ENCODE peak calls at places on chromosomes 7 and 10, in eight cellular contexts. D is Peyer's patch, R is adrenal gland, T is heart right ventricle, Y is fibroblast of lung, L is GM06990, W is tibial artery, Z is body of pancreas. V is an unnamed sample. For H3K36me3, the result is how much of the 10 kb centered on the place peaks cover.

GRCh38 chr7:130920122-130920521 is 186.1 kb upstream of the KLF14 start:
- DNase-seq in D (no peak), R (no peak), T (no peak), Y (no peak), L (no peak), W (no peak), Z (no peak), V (no peak)

GRCh38 chr10:124510536-124511158 is 49.0 kb downstream of the LHPP start:
- DNase-seq in D (no peak), R (no peak), T (no peak), Y (no peak), L (no peak), W (no peak), Z (no peak), V (no peak)

GRCh38 chr10:48776528-48776927 is 91.9 kb downstream of the WDFY4 start:
- DNase-seq in D (no peak), R (no peak), T (no peak), Y (no peak), L (no peak), W (no peak), Z (no peak), V (no peak)

GRCh38 chr10:94397549-94398370 is 4.6 kb upstream of the TBC1D12 start:
- DNase-seq in D (no peak), R (no peak), T (no peak), Y (peak), L (no peak), W (no peak), Z (no peak), V (no peak)

GRCh38 chr7:11327633-11328032 is 354.0 kb downstream of the PHF14 start:
- DNase-seq in D (no peak), R (no peak), T (no peak), Y (peak), L (no peak), W (no peak), Z (no peak), V (no peak)

GRCh38 chr7:116354546-116355422 is 144.4 kb downstream of the TES start:
- DNase-seq in D (peak), R (peak), T (peak), Y (peak), L (no peak), W (peak), Z (peak), V (no peak)

GRCh38 chr7:40715053-40715430 is 580.2 kb downstream of the SUGCT start:
- DNase-seq in D (no peak), R (no peak), T (no peak), Y (peak), L (no peak), W (no peak), Z (no peak), V (no peak)

GRCh38 chr10:22624289-22624738 is 90.1 kb downstream of the PIP4K2A start:
- DNase-seq in D (no peak), R (no peak), T (no peak), Y (peak), L (no peak), W (no peak), Z (no peak), V (no peak)

GRCh38 chr10:70258216-70258615 is 25.0 kb upstream of the PPA1 start:
- DNase-seq in D (no peak), R (no peak), T (no peak), Y (no peak), L (no peak), W (no peak), Z (no peak), V (no peak)

GRCh38 chr10:110067960-110068770 is 60.4 kb downstream of the ADD3 start:
- DNase-seq in D (no peak), R (peak), T (no peak), Y (peak), L (peak), W (no peak), Z (no peak), V (no peak)

GRCh38 chr7:23205861-23206510 is 24.1 kb downstream of the NUP42 start:
- DNase-seq in D (no peak), R (no peak), T (peak), Y (peak), L (no peak), W (no peak), Z (no peak), V (no peak)

GRCh38 chr7:157828190-157828589 is 491.4 kb downstream of the DNAJB6 start:
- DNase-seq in D (no peak), R (no peak), T (no peak), Y (no peak), L (no peak), W (no peak), Z (no peak), V (no peak)

GRCh38 chr10:103722632-103723031 is 132.7 kb downstream of the SH3PXD2A start:
- DNase-seq in D (no peak), R (no peak), T (no peak), Y (no peak), L (no peak), W (no peak), Z (no peak), V (no peak)

GRCh38 chr7:47893238-47893637 is 55.0 kb downstream of the PKD1L1 start:
- DNase-seq in D (no peak), R (no peak), T (no peak), Y (no peak), L (no peak), W (no peak), Z (no peak), V (no peak)

GRCh38 chr7:73896454-73896853 is 35.5 kb downstream of the TMEM270 start:
- DNase-seq in D (no peak), R (no peak), T (no peak), Y (peak), L (no peak), W (no peak), Z (no peak), V (no peak)

GRCh38 chr7:4849390-4849789 is 12.4 kb downstream of the PAPOLB start:
- DNase-seq in D (no peak), R (peak), T (no peak), Y (peak), L (no peak), W (no peak), Z (no peak), V (no peak)

GRCh38 chr7:157515342-157516041 is 178.7 kb downstream of the DNAJB6 start:
- DNase-seq in D (peak), R (no peak), T (no peak), Y (no peak), L (no peak), W (peak), Z (no peak), V (no peak)

GRCh38 chr10:85580585-85580984 is 786.0 kb downstream of the GRID1 start:
- DNase-seq in D (no peak), R (no peak), T (no peak), Y (no peak), L (no peak), W (no peak), Z (no peak), V (no peak)

GRCh38 chr10:123720536-123720935 is 54.4 kb downstream of the GPR26 start:
- DNase-seq in D (no peak), R (no peak), T (no peak), Y (no peak), L (no peak), W (no peak), Z (no peak), V (no peak)

GRCh38 chr10:79299397-79300370 is 47.6 kb upstream of the PPIF start:
- DNase-seq in D (no peak), R (peak), T (no peak), Y (peak), L (no peak), W (peak), Z (no peak), V (no peak)

GRCh38 chr7:93245525-93246432 is 13.6 kb downstream of the VPS50 start:
- DNase-seq in D (no peak), R (no peak), T (no peak), Y (peak), L (peak), W (no peak), Z (no peak), V (no peak)

GRCh38 chr10:110209926-110210662 is 2.7 kb downstream of the MXI1 start:
- DNase-seq in D (peak), R (peak), T (peak), Y (peak), L (peak), W (peak), Z (peak), V (no peak)

GRCh38 chr10:133356953-133357292 is 896 bp downstream of the FUOM start:
- DNase-seq in D (no peak), R (no peak), T (no peak), Y (no peak), L (no peak), W (no peak), Z (no peak), V (no peak)

GRCh38 chr10:130222381-130222780 is 86.2 kb downstream of the GLRX3 start:
- DNase-seq in D (no peak), R (no peak), T (no peak), Y (no peak), L (no peak), W (peak), Z (no peak), V (no peak)

GRCh38 chr10:113486531-113486930 is 66.3 kb upstream of the HABP2 start:
- DNase-seq in D (no peak), R (no peak), T (no peak), Y (no peak), L (no peak), W (no peak), Z (no peak), V (no peak)

GRCh38 chr7:88132725-88133124 is 87.1 kb downstream of the SRI start:
- DNase-seq in D (no peak), R (no peak), T (no peak), Y (no peak), L (no peak), W (no peak), Z (no peak), V (no peak)

GRCh38 chr10:86757110-86757790 is 831 bp downstream of the BMPR1A start:
- DNase-seq in D (peak), R (peak), T (peak), Y (peak), L (peak), W (peak), Z (peak), V (peak)

GRCh38 chr7:22443370-22444180 is 56.4 kb downstream of the STEAP1B start:
- DNase-seq in D (no peak), R (no peak), T (no peak), Y (peak), L (no peak), W (no peak), Z (no peak), V (no peak)

GRCh38 chr7:154598864-154599263 is 404.1 kb downstream of the PAXIP1 start:
- DNase-seq in D (no peak), R (no peak), T (no peak), Y (no peak), L (no peak), W (no peak), Z (no peak), V (no peak)

DNA sequence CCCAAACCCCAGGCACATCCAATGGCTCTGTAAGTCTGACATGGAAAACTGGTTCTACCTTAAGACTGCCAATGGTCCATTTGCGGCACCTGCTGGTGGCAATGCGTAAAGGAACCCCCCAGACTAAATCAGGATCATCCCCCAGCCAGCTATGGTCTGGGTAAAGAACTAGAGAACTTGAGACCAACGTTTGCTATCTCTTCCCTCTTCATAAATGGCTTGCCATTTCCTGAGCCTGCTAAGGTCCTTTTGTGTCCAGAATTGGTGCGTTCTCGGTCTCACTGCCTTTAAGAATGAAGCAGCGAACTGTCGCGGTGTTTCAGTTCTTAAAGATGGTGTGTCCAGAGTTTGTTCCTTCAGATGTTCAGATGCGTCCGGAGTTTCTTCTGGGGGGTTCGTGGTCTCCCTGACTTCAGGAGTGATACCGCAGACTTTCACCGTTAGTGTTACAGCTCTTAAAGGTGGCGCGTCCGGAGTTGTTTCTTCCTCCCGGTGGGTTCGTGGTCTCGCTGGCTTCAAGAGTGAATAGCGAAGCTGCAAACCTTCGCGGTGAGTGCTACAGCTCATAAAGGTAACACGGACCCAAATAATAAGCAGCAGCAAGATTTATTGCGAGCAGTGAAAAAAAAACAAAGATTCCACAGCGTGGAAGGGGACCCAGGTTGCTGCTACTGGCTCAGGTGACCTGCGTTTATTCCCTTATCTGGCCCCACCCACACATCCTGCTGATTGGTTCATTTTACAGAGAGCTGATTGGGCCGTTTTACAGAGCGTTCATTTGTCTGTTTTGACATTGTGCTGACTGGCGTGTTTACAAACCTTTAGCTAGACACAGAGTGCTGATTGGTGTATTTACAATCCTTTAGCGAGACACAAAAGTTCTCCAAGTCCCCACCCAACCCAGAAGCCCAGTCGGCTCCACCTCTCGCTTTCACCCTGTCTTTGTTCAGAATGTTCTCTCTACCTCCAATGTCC is 95.4 kb downstream of the ELMO1 start:
- DNase-seq in D (peak), R (peak), T (no peak), Y (no peak), L (peak), W (peak), Z (no peak), V (peak)
- H3K4me3 ChIP-seq in D (peak), R (no peak), T (no peak), Y (no peak), L (peak), W (peak), Z (no peak), V (peak)

GRCh38 chr10:91514684-91515253 is 104.6 kb downstream of the HECTD2 start:
- DNase-seq in D (no peak), R (no peak), T (no peak), Y (peak), L (no peak), W (no peak), Z (no peak), V (no peak)

GRCh38 chr10:91511549-91512330 is 101.6 kb downstream of the HECTD2 start:
- DNase-seq in D (no peak), R (no peak), T (no peak), Y (peak), L (no peak), W (no peak), Z (no peak), V (no peak)

GRCh38 chr10:91513598-91513997 is 103.5 kb downstream of the HECTD2 start:
- DNase-seq in D (no peak), R (no peak), T (no peak), Y (no peak), L (no peak), W (no peak), Z (no peak), V (no peak)

GRCh38 chr10:91512458-91512857 is 102.3 kb downstream of the HECTD2 start:
- DNase-seq in D (no peak), R (no peak), T (no peak), Y (no peak), L (no peak), W (no peak), Z (no peak), V (no peak)

GRCh38 chr10:91514025-91514424 is 103.9 kb downstream of the HECTD2 start:
- DNase-seq in D (no peak), R (no peak), T (no peak), Y (peak), L (no peak), W (no peak), Z (no peak), V (no peak)
- H3K36me3 ChIP-seq in D (under half), R (under half), T (under half), Y (under half), L (under half), W (under half), Z (under half), V (under half)

DNA sequence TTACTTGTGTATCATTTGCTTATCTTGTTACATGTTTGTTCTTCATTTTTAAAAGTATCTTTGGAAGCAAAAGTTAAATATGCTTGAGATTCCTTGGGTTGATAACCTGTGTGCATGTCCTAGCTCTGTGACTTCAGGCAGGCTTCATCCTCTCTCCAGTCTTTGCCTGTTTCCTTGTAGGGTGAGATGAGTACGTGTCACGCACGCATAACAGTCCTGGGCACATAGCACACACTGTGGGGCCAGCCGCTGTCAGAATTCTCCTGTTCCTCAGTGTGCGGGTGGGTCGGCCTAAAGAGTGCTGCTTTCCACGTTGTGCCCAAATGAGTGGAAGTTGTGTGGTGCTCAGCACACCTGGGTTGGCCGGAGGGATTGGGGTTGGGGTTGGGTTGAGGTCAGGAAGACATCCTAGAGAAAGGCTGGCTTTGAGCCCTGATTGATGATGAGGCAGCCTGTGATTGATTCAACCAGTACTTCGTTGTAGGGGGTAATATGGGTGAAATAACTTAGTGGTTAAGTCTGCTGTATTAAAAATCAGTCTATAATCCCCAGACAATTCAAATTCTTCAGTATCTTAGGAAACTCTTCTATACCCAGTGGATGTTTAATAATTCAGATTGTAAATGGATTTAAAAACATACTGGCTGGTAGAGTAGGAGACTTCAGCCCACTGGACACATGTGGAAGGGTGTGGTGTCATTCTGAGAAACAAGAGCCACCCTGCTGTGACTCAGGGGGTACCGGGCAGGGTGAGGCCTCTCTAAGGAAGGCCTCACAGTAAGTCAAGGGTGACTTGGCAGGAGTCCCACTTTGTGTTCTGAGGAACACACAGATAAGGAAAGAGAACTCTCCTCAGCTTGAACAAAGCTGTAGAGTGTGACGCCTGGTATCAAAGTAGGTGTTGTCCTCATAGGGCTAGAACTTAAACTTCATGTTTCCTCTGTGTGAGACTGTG is 54.8 kb downstream of the DAGLB start:
- DNase-seq in D (peak), R (peak), T (peak), Y (peak), L (no peak), W (no peak), Z (peak), V (no peak)
- H3K4me3 ChIP-seq in D (no peak), R (no peak), T (no peak), Y (no peak), L (no peak), W (no peak), Z (no peak), V (no peak)

GRCh38 chr10:7795605-7796004 is 7.6 kb downstream of the ATP5F1C start:
- DNase-seq in D (no peak), R (peak), T (no peak), Y (peak), L (no peak), W (no peak), Z (peak), V (no peak)

GRCh38 chr10:7794627-7795026 is 6.7 kb downstream of the ATP5F1C start:
- DNase-seq in D (no peak), R (no peak), T (no peak), Y (no peak), L (no peak), W (no peak), Z (no peak), V (no peak)

GRCh38 chr10:7792541-7792940 is 4.6 kb downstream of the ATP5F1C start:
- DNase-seq in D (no peak), R (no peak), T (no peak), Y (peak), L (no peak), W (no peak), Z (no peak), V (no peak)

GRCh38 chr10:7797582-7797981 is 9.6 kb downstream of the ATP5F1C start:
- DNase-seq in D (no peak), R (peak), T (peak), Y (peak), L (no peak), W (no peak), Z (peak), V (no peak)
- H3K36me3 ChIP-seq in D (under half), R (under half), T (under half), Y (under half), L (under half), W (half or more), Z (under half), V (under half)

GRCh38 chr10:75959209-75959608 is 527.8 kb downstream of the LRMDA start:
- DNase-seq in D (no peak), R (peak), T (no peak), Y (peak), L (no peak), W (no peak), Z (no peak), V (no peak)

GRCh38 chr10:75957721-75958120 is 526.3 kb downstream of the LRMDA start:
- DNase-seq in D (no peak), R (no peak), T (no peak), Y (peak), L (no peak), W (no peak), Z (no peak), V (no peak)

GRCh38 chr10:75955953-75956352 is 524.5 kb downstream of the LRMDA start:
- DNase-seq in D (no peak), R (no peak), T (no peak), Y (no peak), L (no peak), W (no peak), Z (no peak), V (no peak)

GRCh38 chr10:75956624-75957023 is 525.2 kb downstream of the LRMDA start:
- DNase-seq in D (no peak), R (no peak), T (no peak), Y (peak), L (no peak), W (no peak), Z (no peak), V (no peak)

GRCh38 chr10:75957321-75957720 is 525.9 kb downstream of the LRMDA start:
- DNase-seq in D (no peak), R (peak), T (no peak), Y (peak), L (no peak), W (no peak), Z (no peak), V (no peak)
- H3K4me3 ChIP-seq in D (no peak), R (no peak), T (no peak), Y (no peak), L (no peak), W (no peak), Z (no peak), V (no peak)

DNA sequence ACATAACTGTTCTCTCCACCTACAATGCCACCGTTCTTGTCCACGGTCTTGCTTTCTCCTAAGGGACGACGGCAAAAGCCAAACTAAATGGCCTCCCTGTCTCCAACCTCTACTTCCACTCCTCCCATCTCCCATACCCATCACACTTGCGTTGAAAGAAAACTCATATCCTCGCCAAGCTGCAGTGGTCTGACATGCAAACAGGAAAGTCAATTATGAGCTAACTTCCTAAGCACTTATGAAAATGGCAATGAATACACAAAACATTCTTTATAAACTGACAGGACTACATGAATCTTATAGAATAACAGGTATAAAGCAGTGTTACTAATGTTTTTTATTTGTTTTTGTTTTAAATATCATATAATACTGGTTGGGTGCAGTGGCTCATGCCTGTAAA is 46.4 kb downstream of the TYW1B start:
- DNase-seq in D (no peak), R (no peak), T (no peak), Y (no peak), L (no peak), W (no peak), Z (no peak), V (no peak)
- H3K36me3 ChIP-seq in D (under half), R (under half), T (under half), Y (under half), L (under half), W (under half), Z (under half), V (under half)

V was measured in CD8-positive, alpha-beta memory T cell.